ENCODE peak calls at places on chromosome 1, in seven cellular contexts. One of them, this sample, is unnamed.

GRCh38 chr1:25658791-25659431 is 42.3 kb downstream of the MAN1C1 start:
- DNase-seq in left kidney: peak; percentile 29
- DNase-seq in EL: no peak
- DNase-seq in M059J: no peak
- DNase-seq in NCI-H1092 treated with DMSO at 0.1 percent for 48 hours: no peak
- DNase-seq in T-cell: no peak
- DNase-seq in anterior cingulate cortex: no peak
- DNase-seq in this sample: no peak

GRCh38 chr1:181128592-181129497 is 40.3 kb downstream of the IER5 start:
- DNase-seq in left kidney: peak; percentile 54
- DNase-seq in EL: no peak
- DNase-seq in M059J: no peak
- DNase-seq in NCI-H1092 treated with DMSO at 0.1 percent for 48 hours: peak; percentile 49
- DNase-seq in T-cell: no peak
- DNase-seq in anterior cingulate cortex: no peak
- DNase-seq in this sample: no peak

GRCh38 chr1:26524181-26524580 is 5.4 kb upstream of the RPS6KA1 start:
- DNase-seq in left kidney: no peak
- DNase-seq in EL: no peak
- DNase-seq in M059J: peak; percentile 60
- DNase-seq in NCI-H1092 treated with DMSO at 0.1 percent for 48 hours: no peak
- DNase-seq in T-cell: no peak
- DNase-seq in anterior cingulate cortex: no peak
- DNase-seq in this sample: no peak

GRCh38 chr1:196466656-196467055 is 141.6 kb downstream of the KCNT2 start:
- DNase-seq in left kidney: no peak
- DNase-seq in EL: peak; percentile 85
- DNase-seq in M059J: peak; percentile 92
- DNase-seq in NCI-H1092 treated with DMSO at 0.1 percent for 48 hours: no peak
- DNase-seq in T-cell: no peak
- DNase-seq in anterior cingulate cortex: no peak
- DNase-seq in this sample: no peak

GRCh38 chr1:216705686-216706085 is 17.5 kb downstream of the ESRRG start:
- DNase-seq in left kidney: no peak
- DNase-seq in EL: no peak
- DNase-seq in M059J: no peak
- DNase-seq in NCI-H1092 treated with DMSO at 0.1 percent for 48 hours: peak; percentile 95
- DNase-seq in T-cell: no peak
- DNase-seq in anterior cingulate cortex: no peak
- DNase-seq in this sample: no peak

GRCh38 chr1:998051-998821 is 1.7 kb downstream of the HES4 start:
- DNase-seq in left kidney: peak; percentile 81
- DNase-seq in EL: no peak
- DNase-seq in M059J: no peak
- DNase-seq in NCI-H1092 treated with DMSO at 0.1 percent for 48 hours: no peak
- DNase-seq in T-cell: no peak
- DNase-seq in anterior cingulate cortex: peak; percentile 56
- DNase-seq in this sample: peak; percentile 31

GRCh38 chr1:88021529-88021928 is 662.5 kb upstream of the PKN2 start:
- DNase-seq in left kidney: no peak
- DNase-seq in EL: no peak
- DNase-seq in M059J: no peak
- DNase-seq in NCI-H1092 treated with DMSO at 0.1 percent for 48 hours: no peak
- DNase-seq in T-cell: no peak
- DNase-seq in anterior cingulate cortex: no peak
- DNase-seq in this sample: peak; percentile 6

GRCh38 chr1:107523736-107524135 is 382.9 kb downstream of the NTNG1 start:
- DNase-seq in left kidney: no peak
- DNase-seq in EL: no peak
- DNase-seq in M059J: no peak
- DNase-seq in NCI-H1092 treated with DMSO at 0.1 percent for 48 hours: no peak
- DNase-seq in T-cell: no peak
- DNase-seq in anterior cingulate cortex: no peak
- DNase-seq in this sample: peak; percentile 21

GRCh38 chr1:220922951-220923350 is 43.7 kb downstream of the HLX start:
- DNase-seq in left kidney: no peak
- DNase-seq in EL: no peak
- DNase-seq in M059J: no peak
- DNase-seq in NCI-H1092 treated with DMSO at 0.1 percent for 48 hours: peak; percentile 44
- DNase-seq in T-cell: no peak
- DNase-seq in anterior cingulate cortex: no peak
- DNase-seq in this sample: peak; percentile 3

GRCh38 chr1:112406771-112407170 is 10.8 kb downstream of the CTTNBP2NL start:
- DNase-seq in left kidney: no peak
- DNase-seq in EL: no peak
- DNase-seq in M059J: no peak
- DNase-seq in NCI-H1092 treated with DMSO at 0.1 percent for 48 hours: no peak
- DNase-seq in T-cell: no peak
- DNase-seq in anterior cingulate cortex: no peak
- DNase-seq in this sample: no peak

GRCh38 chr1:7117599-7118281 is 332.5 kb downstream of the CAMTA1 start:
- DNase-seq in left kidney: peak; percentile 90
- DNase-seq in EL: peak; percentile 89
- DNase-seq in M059J: peak; percentile 100
- DNase-seq in NCI-H1092 treated with DMSO at 0.1 percent for 48 hours: no peak
- DNase-seq in T-cell: no peak
- DNase-seq in anterior cingulate cortex: no peak
- DNase-seq in this sample: peak; percentile 82

GRCh38 chr1:68426594-68426993 is 23.2 kb downstream of the RPE65 start:
- DNase-seq in left kidney: no peak
- DNase-seq in EL: no peak
- DNase-seq in M059J: no peak
- DNase-seq in NCI-H1092 treated with DMSO at 0.1 percent for 48 hours: no peak
- DNase-seq in T-cell: no peak
- DNase-seq in anterior cingulate cortex: no peak
- DNase-seq in this sample: no peak

GRCh38 chr1:156435551-156436318 is 64.8 kb downstream of the MEF2D start:
- DNase-seq in left kidney: peak; percentile 54
- DNase-seq in EL: no peak
- DNase-seq in M059J: no peak
- DNase-seq in NCI-H1092 treated with DMSO at 0.1 percent for 48 hours: no peak
- DNase-seq in T-cell: no peak
- DNase-seq in anterior cingulate cortex: no peak
- DNase-seq in this sample: peak; percentile 41

GRCh38 chr1:157384252-157384651 is 168.1 kb downstream of the FCRL5 start:
- DNase-seq in left kidney: no peak
- DNase-seq in EL: no peak
- DNase-seq in M059J: no peak
- DNase-seq in NCI-H1092 treated with DMSO at 0.1 percent for 48 hours: no peak
- DNase-seq in T-cell: no peak
- DNase-seq in anterior cingulate cortex: no peak
- DNase-seq in this sample: no peak

GRCh38 chr1:204924013-204924759 is 53.5 kb downstream of the NFASC start:
- DNase-seq in left kidney: peak; percentile 60
- DNase-seq in EL: peak; percentile 74
- DNase-seq in M059J: peak; percentile 40
- DNase-seq in NCI-H1092 treated with DMSO at 0.1 percent for 48 hours: no peak
- DNase-seq in T-cell: no peak
- DNase-seq in anterior cingulate cortex: no peak
- DNase-seq in this sample: peak; percentile 99

GRCh38 chr1:59043796-59044195 is 253.1 kb upstream of the FGGY start:
- DNase-seq in left kidney: peak; percentile 50
- DNase-seq in EL: peak; percentile 100
- DNase-seq in M059J: peak; percentile 99
- DNase-seq in NCI-H1092 treated with DMSO at 0.1 percent for 48 hours: no peak
- DNase-seq in T-cell: no peak
- DNase-seq in anterior cingulate cortex: no peak
- DNase-seq in this sample: peak; percentile 52

GRCh38 chr1:168081373-168082007 is 55.2 kb downstream of the GPR161 start:
- DNase-seq in left kidney: no peak
- DNase-seq in EL: peak; percentile 67
- DNase-seq in M059J: peak; percentile 38
- DNase-seq in NCI-H1092 treated with DMSO at 0.1 percent for 48 hours: no peak
- DNase-seq in T-cell: no peak
- DNase-seq in anterior cingulate cortex: no peak
- DNase-seq in this sample: no peak

GRCh38 chr1:173496757-173497323 is 19.7 kb downstream of the PRDX6 start:
- DNase-seq in left kidney: no peak
- DNase-seq in EL: no peak
- DNase-seq in M059J: no peak
- DNase-seq in NCI-H1092 treated with DMSO at 0.1 percent for 48 hours: no peak
- DNase-seq in T-cell: no peak
- DNase-seq in anterior cingulate cortex: no peak
- DNase-seq in this sample: peak; percentile 53